ENCODE peak calls at places on chromosomes 6 and 20, in four cellular contexts. E is PC-9, M is GM23338, Q is PC-3. G is an unnamed sample. For H3F3A, the result is how much of the 10 kb centered on the place peaks cover.

GRCh38 chr6:107061125-107062020 is 33.4 kb downstream of the MTRES1 start:
- DNase-seq in M (peak), Q (no peak), E (no peak), G (peak)

GRCh38 chr6:26216886-26217713 is 129.9 kb downstream of the HFE start:
- DNase-seq in Q (no peak), M (peak), E (peak), G (peak)

GRCh38 chr6:98469146-98469545 is 365.2 kb upstream of the POU3F2 start:
- DNase-seq in Q (no peak), M (no peak), E (no peak), G (no peak)

GRCh38 chr6:158797331-158798202 is 21.6 kb downstream of the EZR start:
- DNase-seq in E (no peak), Q (no peak), M (no peak), G (no peak)

GRCh38 chr6:19052219-19052618 is 665.1 kb downstream of the RNF144B start:
- DNase-seq in Q (peak), E (no peak), M (no peak), G (no peak)

GRCh38 chr20:58838174-58838573 is 12.5 kb downstream of the GNAS-AS1 start:
- DNase-seq in M (no peak), E (no peak), Q (no peak), G (no peak)

GRCh38 chr20:9068896-9069663 is at the start of gene PLCB4:
- DNase-seq in E (peak), M (peak), Q (peak), G (peak)

GRCh38 chr6:28296520-28297060 is 15.2 kb downstream of the PGBD1 start:
- DNase-seq in E (no peak), Q (no peak), M (no peak), G (no peak)

GRCh38 chr20:42270539-42270938 is 652.4 kb upstream of the CHD6 start:
- DNase-seq in E (no peak), M (no peak), Q (no peak), G (no peak)

GRCh38 chr6:3348821-3349220 is 90.1 kb downstream of the PSMG4 start:
- DNase-seq in Q (no peak), M (no peak), E (no peak), G (no peak)

GRCh38 chr20:50645253-50646068 is 45.9 kb downstream of the RIPOR3 start:
- DNase-seq in E (peak), M (peak), Q (peak), G (peak)

GRCh38 chr6:68711386-68712000 is 76.4 kb downstream of the ADGRB3 start:
- DNase-seq in E (no peak), M (no peak), Q (no peak), G (no peak)

GRCh38 chr6:15290962-15291704 is 45.3 kb downstream of the JARID2 start:
- DNase-seq in M (peak), Q (no peak), E (no peak), G (peak)

GRCh38 chr6:25280617-25280990 is 1.4 kb downstream of the CARMIL1 start:
- DNase-seq in M (peak), Q (peak), E (no peak), G (peak)

GRCh38 chr6:17408081-17408480 is 14.7 kb downstream of the CAP2 start:
- DNase-seq in Q (no peak), M (no peak), E (no peak), G (no peak)

GRCh38 chr20:10387686-10388085 is 46.3 kb downstream of the MKKS start:
- DNase-seq in Q (no peak), M (no peak), E (no peak), G (no peak)

GRCh38 chr6:132820629-132821381 is 6.4 kb downstream of the RPS12 start:
- DNase-seq in E (no peak), M (peak), Q (peak), G (no peak)

GRCh38 chr20:5714261-5715041 is 35.8 kb upstream of the SHLD1 start:
- DNase-seq in Q (peak), M (peak), E (peak), G (peak)

GRCh38 chr6:21987501-21987957 is 309.3 kb downstream of the PRL start:
- DNase-seq in Q (peak), E (peak), M (peak), G (peak)

GRCh38 chr6:46989384-46989783 is 52.7 kb downstream of the ADGRF1 start:
- DNase-seq in Q (no peak), E (no peak), M (no peak), G (no peak)

GRCh38 chr6:4435981-4436445 is 300.6 kb upstream of the ECI2 start:
- DNase-seq in Q (no peak), M (no peak), E (no peak), G (no peak)

GRCh38 chr6:22474283-22474682 is 95.1 kb upstream of the HDGFL1 start:
- DNase-seq in M (no peak), Q (no peak), E (no peak), G (no peak)

GRCh38 chr6:44006123-44006871 is 121.0 kb downstream of the MRPL14 start:
- DNase-seq in E (no peak), M (no peak), Q (no peak), G (no peak)

GRCh38 chr6:104887350-104887749 is 27.6 kb upstream of the HACE1 start:
- DNase-seq in E (peak), M (peak), Q (peak), G (peak)

GRCh38 chr6:81606965-81607381 is 145.5 kb downstream of the TENT5A start:
- DNase-seq in Q (peak), E (no peak), M (no peak), G (no peak)

GRCh38 chr20:45469336-45470261 is at the start of gene WFDC2:
- DNase-seq in Q (no peak), E (peak), M (peak), G (peak)

GRCh38 chr6:143694560-143694959 is 16.8 kb downstream of the PHACTR2 start:
- DNase-seq in Q (peak), E (no peak), M (no peak), G (no peak)

GRCh38 chr20:59632426-59633113 is 28.2 kb downstream of the PHACTR3 start:
- DNase-seq in M (no peak), Q (no peak), E (no peak), G (no peak)

GRCh38 chr20:8156603-8157079 is 24.6 kb downstream of the PLCB1 start:
- DNase-seq in Q (peak), E (no peak), M (no peak), G (no peak)

GRCh38 chr6:128487746-128488145 is 32.7 kb downstream of the PTPRK start:
- DNase-seq in Q (no peak), E (no peak), M (no peak), G (no peak)

GRCh38 chr20:52313335-52313963 is 121.9 kb upstream of the ZFP64 start:
- DNase-seq in E (no peak), Q (peak), M (peak), G (peak)

GRCh38 chr6:137095093-137095492 is 50.3 kb upstream of the IL20RA start:
- DNase-seq in E (no peak), M (peak), Q (no peak), G (no peak)
- H3K4me2 ChIP-seq in E (no peak), M (no peak), Q (no peak), G (no peak)

DNA sequence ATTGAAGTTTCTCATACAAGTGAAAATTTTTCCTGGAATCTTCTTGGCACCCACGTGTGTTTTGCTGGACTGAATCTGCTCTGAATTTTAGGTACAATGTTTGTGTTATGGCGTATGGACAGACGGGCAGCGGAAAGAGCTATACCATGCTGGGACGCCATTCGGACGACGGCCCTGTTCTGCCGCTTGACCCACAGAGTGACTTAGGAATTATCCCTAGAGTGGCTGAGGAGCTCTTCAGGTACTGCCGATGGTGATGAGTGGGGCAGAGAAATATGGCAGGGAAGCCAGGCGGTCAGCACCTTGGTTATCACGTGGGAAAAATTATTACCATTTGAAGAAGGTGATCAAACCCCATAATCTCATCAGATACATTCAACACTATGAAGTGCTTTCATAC is 36.3 kb downstream of the KIF25 start:
- DNase-seq in M (no peak), Q (no peak), E (no peak), G (no peak)
- H3K27ac ChIP-seq in M (no peak), Q (no peak), E (no peak), G (no peak)

GRCh38 chr20:47603260-47603659 is 101.6 kb downstream of the NCOA3 start:
- DNase-seq in Q (no peak), M (no peak), E (no peak), G (no peak)
- H3F3A ChIP-seq in Q (under half), M (under half), E (half or more), G (under half)

GRCh38 chr6:40545954-40546353 is 41.2 kb downstream of the LRFN2 start:
- DNase-seq in E (no peak), M (peak), Q (no peak), G (peak)
- H3K4me2 ChIP-seq in E (no peak), M (peak), Q (no peak), G (no peak)

DNA sequence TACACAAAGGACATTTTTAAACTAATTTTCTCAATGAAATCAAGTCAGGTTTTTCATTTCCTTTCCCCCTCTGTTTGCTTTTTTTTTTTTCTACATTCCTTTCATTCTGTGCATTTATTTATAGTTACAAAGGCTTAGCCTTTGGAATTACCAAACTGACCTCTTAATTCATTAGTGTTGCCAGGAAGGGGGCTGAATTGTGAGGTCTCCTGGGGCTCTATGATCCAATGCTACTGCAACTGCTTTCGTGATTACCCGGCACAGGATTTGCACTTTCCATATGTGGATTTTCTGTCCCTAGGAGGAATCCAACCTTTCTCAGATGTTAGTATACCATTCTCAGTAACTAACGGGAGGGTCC is 35.3 kb downstream of the NEDD9 start:
- DNase-seq in M (peak), Q (no peak), E (no peak), G (peak)
- H3K27ac ChIP-seq in M (peak), Q (no peak), E (no peak), G (peak)

GRCh38 chr20:38225900-38226263 is 34.7 kb downstream of the KIAA1755 start:
- DNase-seq in M (no peak), Q (no peak), E (no peak), G (no peak)
- H3F3A ChIP-seq in M (under half), Q (under half), E (under half), G (under half)

DNA sequence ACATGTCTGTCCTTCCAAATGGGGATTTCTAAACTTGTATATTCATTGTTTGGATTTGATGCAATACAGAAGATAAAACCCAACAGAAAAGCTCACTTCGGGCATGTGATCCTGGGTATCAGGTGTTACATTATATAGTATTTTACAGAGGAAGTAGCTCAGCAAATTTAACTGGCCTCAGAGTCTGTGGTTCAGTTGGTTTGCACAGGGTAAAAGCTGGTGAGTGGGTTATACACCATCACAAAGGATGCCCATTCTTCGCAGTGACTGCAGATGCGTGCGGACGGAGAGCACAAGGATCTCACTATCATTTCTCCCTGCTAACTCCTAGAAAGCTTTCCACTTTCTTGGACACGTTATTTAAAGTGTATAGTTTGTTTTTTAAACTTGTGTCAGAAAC is 236.7 kb downstream of the TMEM242 start:
- DNase-seq in M (no peak), Q (no peak), E (no peak), G (no peak)
- H3K4me2 ChIP-seq in M (no peak), Q (no peak), E (no peak), G (no peak)

GRCh38 chr20:57399587-57400261 is 8.5 kb downstream of the RBM38 start:
- DNase-seq in Q (no peak), M (no peak), E (no peak), G (no peak)

GRCh38 chr20:57397693-57398108 is 6.5 kb downstream of the RBM38 start:
- DNase-seq in E (no peak), M (no peak), Q (no peak), G (no peak)

GRCh38 chr20:57398901-57399535 is 7.8 kb downstream of the RBM38 start:
- DNase-seq in E (no peak), Q (no peak), M (no peak), G (peak)

GRCh38 chr20:57397004-57397692 is 6.0 kb downstream of the RBM38 start:
- DNase-seq in M (no peak), E (no peak), Q (no peak), G (no peak)

GRCh38 chr20:57398231-57398821 is 7.1 kb downstream of the RBM38 start:
- DNase-seq in Q (no peak), E (no peak), M (no peak), G (no peak)
- H3K27ac ChIP-seq in Q (no peak), E (no peak), M (no peak), G (peak)

GRCh38 chr6:30719791-30720737 is at the start of gene TUBB:
- DNase-seq in Q (peak), M (peak), E (peak), G (peak)

GRCh38 chr6:30719356-30719755 is 796 bp upstream of the TUBB start:
- DNase-seq in Q (no peak), M (peak), E (no peak), G (peak)

GRCh38 chr6:30722280-30723112 is 2.3 kb downstream of the TUBB start:
- DNase-seq in Q (peak), M (peak), E (peak), G (peak)

GRCh38 chr6:30721198-30722024 is 1.3 kb downstream of the TUBB start:
- DNase-seq in Q (peak), E (peak), M (peak), G (peak)

DNA sequence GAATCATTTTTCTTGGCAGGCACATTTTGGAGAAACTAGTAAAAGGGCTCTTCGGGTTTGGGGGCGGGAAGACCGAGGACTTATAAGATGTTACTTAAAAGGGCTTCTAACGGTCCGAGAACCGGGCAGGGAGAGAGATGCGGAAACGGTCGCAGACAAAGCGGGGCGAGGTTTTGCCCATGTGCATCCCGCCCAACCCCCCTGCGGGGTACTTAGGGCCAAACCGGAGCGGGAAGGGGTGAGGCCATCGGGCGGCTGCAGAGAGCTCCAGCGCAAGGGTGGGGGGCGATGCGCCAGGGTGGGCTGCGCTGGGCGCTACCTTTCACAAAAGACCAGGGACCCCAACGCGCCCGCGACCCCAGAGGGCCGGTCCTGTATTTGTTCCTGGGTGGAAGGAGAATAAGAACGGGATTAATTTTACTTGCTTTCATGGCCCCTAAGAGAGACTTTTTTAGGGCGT is 616 bp downstream of the TUBB start:
- DNase-seq in M (peak), Q (peak), E (peak), G (peak)
- H3F3A ChIP-seq in M (under half), Q (under half), E (half or more), G (half or more)

DNA sequence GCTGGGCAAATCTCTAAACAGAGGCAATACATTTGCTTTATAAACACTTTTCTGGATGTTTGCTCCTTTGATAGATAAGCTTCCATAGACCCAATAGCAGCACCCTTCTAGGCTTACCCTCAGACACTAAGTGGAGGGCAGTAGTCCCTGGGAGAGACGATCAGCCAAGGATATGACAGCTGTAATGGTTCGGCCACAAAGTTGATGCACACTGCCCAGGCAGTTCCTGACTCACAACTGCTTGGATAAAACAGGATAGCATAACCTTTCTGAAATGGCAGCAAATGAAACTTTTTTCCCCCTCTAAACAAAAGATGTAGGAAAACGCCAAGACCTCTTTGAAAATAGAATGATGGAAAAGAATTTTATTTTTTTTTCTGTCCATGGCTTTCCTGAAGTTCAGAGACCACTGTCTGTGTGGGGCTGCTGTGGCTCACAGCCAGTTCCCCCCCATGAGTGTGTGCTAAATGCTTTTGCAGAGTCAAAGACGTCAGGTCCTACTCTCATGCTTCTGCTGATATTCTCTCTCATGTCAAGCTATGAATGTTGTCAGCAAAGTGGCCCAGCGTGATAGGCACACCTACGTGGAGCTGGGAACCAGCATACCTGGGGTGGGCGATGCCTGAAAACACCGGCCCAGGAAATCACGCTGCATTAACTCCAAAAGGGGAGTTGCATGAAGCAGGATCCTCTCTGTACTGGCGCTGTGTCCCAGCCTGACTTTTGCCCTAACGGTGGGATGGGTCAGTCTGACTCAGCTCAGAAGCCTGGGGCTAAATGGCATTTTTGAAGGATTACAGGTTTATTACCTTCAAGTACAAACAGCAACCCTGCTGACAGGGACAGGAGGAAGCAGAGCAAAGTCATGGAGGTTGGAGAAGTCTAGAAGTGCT is 8.8 kb upstream of the MRPS10 start:
- DNase-seq in Q (peak), M (no peak), E (peak), G (no peak)
- H3K4me2 ChIP-seq in Q (peak), M (no peak), E (peak), G (no peak)

G was measured in neural progenitor cell.